ENCODE peak calls at places on chromosome 12, in five cellular contexts. M is mesenchymal stem cell, R is H1, P is neuronal stem cell, W is H9. E is an unnamed sample.

GRCh38 chr12:85617307-85618091 is 218.7 kb downstream of the RASSF9 start:
- DNase-seq in P (no peak), R (no peak), W (no peak), M (no peak), E (no peak)

GRCh38 chr12:26275313-26276257 is 80.2 kb downstream of the SSPN start:
- DNase-seq in W (no peak), P (no peak), R (no peak), M (peak), E (no peak)

GRCh38 chr12:27899151-27899661 is 73.3 kb downstream of the PTHLH start:
- DNase-seq in P (no peak), R (no peak), W (no peak), M (peak), E (peak)

GRCh38 chr12:65305346-65305950 is 27.0 kb downstream of the MSRB3 start:
- DNase-seq in W (no peak), M (peak), P (no peak), R (no peak), E (no peak)

GRCh38 chr12:88471641-88472040 is 108.6 kb downstream of the KITLG start:
- DNase-seq in R (no peak), M (peak), P (peak), W (no peak), E (no peak)

GRCh38 chr12:98373019-98373554 is 142.3 kb upstream of the TMPO start:
- DNase-seq in R (no peak), P (peak), W (no peak), M (peak), E (peak)

GRCh38 chr12:22121224-22121623 is 75.2 kb downstream of the CMAS start:
- DNase-seq in M (no peak), P (no peak), W (peak), R (no peak), E (no peak)

GRCh38 chr12:93991882-93992415 is 156.4 kb upstream of the PLXNC1 start:
- DNase-seq in P (no peak), W (no peak), R (no peak), M (no peak), E (no peak)

GRCh38 chr12:32102234-32102633 is 4.4 kb upstream of the BICD1 start:
- DNase-seq in R (no peak), M (no peak), W (no peak), P (no peak), E (no peak)

GRCh38 chr12:26869908-26870459 is 37.0 kb upstream of the ITPR2 start:
- DNase-seq in P (no peak), W (peak), R (no peak), M (no peak), E (no peak)

GRCh38 chr12:10220398-10221077 is 7.9 kb downstream of the GABARAPL1 start:
- DNase-seq in W (no peak), P (no peak), R (no peak), M (no peak), E (peak)

GRCh38 chr12:120249875-120250795 is 15.4 kb downstream of the PXN start:
- DNase-seq in R (no peak), M (peak), P (no peak), W (peak), E (no peak)

GRCh38 chr12:85804663-85805062 is 31.5 kb downstream of the RASSF9 start:
- DNase-seq in M (no peak), P (no peak), W (no peak), R (no peak), E (no peak)

GRCh38 chr12:118981285-118982201 is at the start of gene SRRM4:
- DNase-seq in R (peak), P (peak), W (peak), M (no peak), E (no peak)

GRCh38 chr12:124201248-124201647 is 93.6 kb upstream of the RFLNA start:
- DNase-seq in W (no peak), R (no peak), M (no peak), P (no peak), E (no peak)

GRCh38 chr12:57766464-57767311 is at the start of gene CYP27B1:
- DNase-seq in M (no peak), R (peak), W (peak), P (no peak), E (peak)

GRCh38 chr12:99618657-99619056 is 28.9 kb upstream of the GARIN6 start:
- DNase-seq in W (no peak), R (no peak), P (no peak), M (no peak), E (peak)

GRCh38 chr12:116528498-116528897 is 30.7 kb upstream of the MAP1LC3B2 start:
- DNase-seq in P (no peak), R (no peak), W (no peak), M (peak), E (no peak)

GRCh38 chr12:96211989-96212388 is 17.8 kb downstream of the ELK3 start:
- DNase-seq in W (no peak), M (no peak), P (no peak), R (no peak), E (no peak)

GRCh38 chr12:27808831-27809230 is 28.8 kb upstream of the MANSC4 start:
- DNase-seq in W (no peak), R (no peak), P (no peak), M (peak), E (no peak)

GRCh38 chr12:17918013-17918412 is 172.0 kb downstream of the RERGL start:
- DNase-seq in P (no peak), W (no peak), R (no peak), M (no peak), E (no peak)

GRCh38 chr12:57454566-57455373 is at the start of gene INHBE:
- DNase-seq in M (peak), R (peak), P (peak), W (peak), E (no peak)

GRCh38 chr12:21248679-21249078 is 86.0 kb downstream of the SLCO1A2 start:
- DNase-seq in M (peak), R (no peak), W (no peak), P (no peak), E (no peak)

GRCh38 chr12:12880537-12880936 is 10.8 kb upstream of the GPRC5A start:
- DNase-seq in W (no peak), R (no peak), P (no peak), M (no peak), E (no peak)

GRCh38 chr12:129716825-129717224 is 187.0 kb downstream of the TMEM132D start:
- DNase-seq in M (no peak), R (no peak), W (no peak), P (no peak), E (no peak)

GRCh38 chr12:76790564-76791552 is 26.9 kb downstream of the ZDHHC17 start:
- DNase-seq in R (no peak), P (no peak), M (peak), W (no peak), E (no peak)

GRCh38 chr12:89051065-89051677 is 301.1 kb downstream of the DUSP6 start:
- DNase-seq in M (peak), R (no peak), P (peak), W (no peak), E (peak)

GRCh38 chr12:20822925-20823324 is 12.4 kb downstream of the SLCO1B3 start:
- DNase-seq in W (no peak), M (no peak), R (no peak), P (no peak), E (no peak)

GRCh38 chr12:10889226-10889625 is 5.2 kb upstream of the PRH1 start:
- DNase-seq in P (no peak), W (no peak), R (no peak), M (no peak), E (no peak)

GRCh38 chr12:44247588-44247987 is 411.7 kb downstream of the TMEM117 start:
- DNase-seq in W (peak), R (peak), P (no peak), M (no peak), E (no peak)

GRCh38 chr12:27177716-27178115 is 66.4 kb upstream of the STK38L start:
- DNase-seq in W (no peak), P (no peak), R (no peak), M (peak), E (peak)

GRCh38 chr12:121580959-121581680 is at the start of gene KDM2B:
- DNase-seq in M (peak), P (peak), R (no peak), W (peak), E (peak)

GRCh38 chr12:91040356-91040755 is 17.5 kb downstream of the KERA start:
- DNase-seq in M (peak), P (no peak), W (no peak), R (no peak), E (no peak)

DNA sequence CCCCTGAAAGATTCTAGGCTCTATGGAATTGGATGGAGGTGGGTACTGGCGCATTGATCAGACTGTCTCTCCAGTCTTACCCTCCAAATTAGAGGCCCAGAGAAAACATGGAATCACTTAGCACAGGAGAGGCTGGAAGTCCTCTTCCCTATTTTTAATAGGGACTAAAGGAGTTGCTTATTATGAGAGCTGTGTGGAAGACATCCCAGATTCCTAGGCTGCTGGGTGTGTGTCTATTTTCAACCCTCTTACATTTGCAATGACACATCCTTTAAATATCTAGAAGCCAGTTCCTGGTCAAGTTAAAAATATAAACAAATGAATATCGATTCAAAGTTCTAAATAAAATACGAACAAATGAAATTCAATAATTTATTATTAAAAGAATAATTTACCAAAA is 58.3 kb upstream of the ARID2 start:
- DNase-seq in W (no peak), R (no peak), M (peak), P (no peak), E (no peak)
- H3K14ac ChIP-seq in W (no peak), R (no peak), M (no peak), P (no peak), E (no peak)

GRCh38 chr12:45468751-45469615 is 253.1 kb downstream of the ANO6 start:
- DNase-seq in R (no peak), W (peak), P (no peak), M (no peak), E (no peak)

GRCh38 chr12:45469902-45470301 is 254.0 kb downstream of the ANO6 start:
- DNase-seq in W (no peak), R (no peak), P (no peak), M (no peak), E (no peak)

GRCh38 chr12:45477526-45477925 is 252.0 kb upstream of the ARID2 start:
- DNase-seq in M (no peak), R (no peak), P (no peak), W (no peak), E (no peak)

GRCh38 chr12:45475594-45475993 is 253.9 kb upstream of the ARID2 start:
- DNase-seq in R (no peak), P (no peak), W (no peak), M (no peak), E (no peak)

DNA sequence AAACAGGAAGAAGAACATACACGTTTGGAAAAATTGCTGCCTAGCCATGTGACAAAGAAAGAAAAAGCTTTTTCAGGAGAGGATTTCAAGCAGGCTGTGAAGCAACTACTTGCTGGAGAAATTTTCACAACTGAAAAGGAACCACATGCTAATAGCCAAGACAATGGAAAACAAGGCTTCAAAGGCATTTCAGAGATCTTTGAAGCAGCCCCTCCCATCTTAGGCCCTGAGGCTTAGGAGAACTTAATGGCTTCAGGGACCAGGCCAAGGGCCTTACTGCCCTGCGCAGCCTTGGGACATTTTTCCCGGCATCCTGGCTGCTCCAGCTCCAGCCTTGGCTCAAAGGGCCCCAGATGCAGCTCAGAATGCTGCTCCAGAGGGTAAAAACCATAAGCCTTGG is 255.9 kb upstream of the ARID2 start:
- DNase-seq in P (no peak), M (no peak), W (no peak), R (no peak), E (peak)
- H2BK12ac ChIP-seq in P (no peak), M (no peak), W (no peak), R (no peak), E (no peak)

GRCh38 chr12:108340037-108340436 is 926 bp upstream of the CMKLR1 start:
- DNase-seq in W (no peak), M (no peak), R (no peak), P (no peak), E (no peak)

GRCh38 chr12:108341854-108342847 is 3.0 kb upstream of the CMKLR1 start:
- DNase-seq in R (no peak), W (no peak), M (no peak), P (no peak), E (no peak)

GRCh38 chr12:108341356-108341755 is 2.2 kb upstream of the CMKLR1 start:
- DNase-seq in P (no peak), M (no peak), R (no peak), W (no peak), E (no peak)

GRCh38 chr12:108337235-108338223 is 1.6 kb downstream of the CMKLR1 start:
- DNase-seq in P (no peak), M (no peak), R (no peak), W (peak), E (peak)

GRCh38 chr12:108338915-108339657 is at the start of gene CMKLR1:
- DNase-seq in P (no peak), W (peak), R (no peak), M (no peak), E (no peak)
- H2BK5ac ChIP-seq in P (no peak), W (no peak), R (peak), M (no peak), E (no peak)

GRCh38 chr12:54227376-54227775 is 38.6 kb upstream of the SMUG1 start:
- DNase-seq in W (no peak), P (no peak), R (no peak), M (no peak), E (no peak)

GRCh38 chr12:54228471-54228870 is 39.7 kb upstream of the SMUG1 start:
- DNase-seq in W (no peak), M (no peak), P (no peak), R (no peak), E (no peak)

GRCh38 chr12:54230555-54230954 is 41.8 kb upstream of the SMUG1 start:
- DNase-seq in M (no peak), W (no peak), P (no peak), R (no peak), E (no peak)

GRCh38 chr12:54231236-54231635 is 42.5 kb upstream of the SMUG1 start:
- DNase-seq in P (no peak), R (no peak), W (no peak), M (no peak), E (no peak)

GRCh38 chr12:54229624-54230212 is 40.9 kb upstream of the SMUG1 start:
- DNase-seq in W (no peak), M (peak), R (no peak), P (no peak), E (no peak)
- H3K14ac ChIP-seq in W (no peak), M (no peak), R (no peak), P (no peak), E (no peak)

GRCh38 chr12:53068811-53069585 is 10.2 kb downstream of the SPRYD3 start:
- DNase-seq in R (no peak), W (peak), M (no peak), P (no peak), E (no peak)
- H2BK12ac ChIP-seq in R (no peak), W (no peak), M (no peak), P (no peak), E (no peak)

GRCh38 chr12:6294156-6294532 is 16.3 kb upstream of the PLEKHG6 start:
- DNase-seq in P (no peak), W (no peak), R (no peak), M (peak), E (no peak)
- H2BK5ac ChIP-seq in P (no peak), W (no peak), R (no peak), M (no peak), E (no peak)

DNA sequence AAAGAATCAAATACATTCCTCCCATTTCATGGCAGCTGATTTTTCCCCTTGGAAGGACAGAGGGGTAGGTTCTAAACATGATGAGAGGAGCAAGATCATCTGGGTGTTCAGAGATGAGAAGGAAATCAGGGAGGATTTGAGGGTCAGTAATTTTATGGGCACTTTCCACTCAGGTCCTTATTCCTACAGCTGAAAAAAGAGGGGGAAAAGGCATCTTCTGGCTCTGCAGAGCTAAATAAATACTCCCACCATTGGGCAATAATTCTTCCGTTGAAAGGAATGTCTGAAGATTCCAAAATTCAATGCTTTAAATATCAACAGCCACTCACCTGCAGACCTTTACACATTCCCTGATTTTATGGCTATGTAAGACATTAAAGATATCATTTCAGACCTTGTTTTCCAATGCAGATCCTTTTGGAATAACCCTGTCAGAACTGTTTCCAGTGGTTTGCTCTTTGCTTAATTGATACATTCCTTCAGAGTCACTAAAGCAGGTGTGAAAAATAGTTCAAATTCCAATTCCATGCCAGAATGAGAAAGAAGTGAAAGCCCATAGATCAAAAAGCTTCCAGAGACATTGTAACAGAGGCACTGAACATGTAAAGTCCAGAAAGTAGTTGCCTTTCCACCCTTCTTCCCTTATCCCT is 233.3 kb upstream of the KRR1 start:
- DNase-seq in R (no peak), P (no peak), W (no peak), M (no peak), E (no peak)
- H3K14ac ChIP-seq in R (no peak), P (no peak), W (no peak), M (no peak), E (no peak)

GRCh38 chr12:53935562-53936341 is 2.9 kb upstream of the HOXC13 start:
- DNase-seq in R (no peak), W (no peak), P (no peak), M (no peak), E (no peak)
- H2BK12ac ChIP-seq in R (no peak), W (no peak), P (no peak), M (no peak), E (no peak)

DNA sequence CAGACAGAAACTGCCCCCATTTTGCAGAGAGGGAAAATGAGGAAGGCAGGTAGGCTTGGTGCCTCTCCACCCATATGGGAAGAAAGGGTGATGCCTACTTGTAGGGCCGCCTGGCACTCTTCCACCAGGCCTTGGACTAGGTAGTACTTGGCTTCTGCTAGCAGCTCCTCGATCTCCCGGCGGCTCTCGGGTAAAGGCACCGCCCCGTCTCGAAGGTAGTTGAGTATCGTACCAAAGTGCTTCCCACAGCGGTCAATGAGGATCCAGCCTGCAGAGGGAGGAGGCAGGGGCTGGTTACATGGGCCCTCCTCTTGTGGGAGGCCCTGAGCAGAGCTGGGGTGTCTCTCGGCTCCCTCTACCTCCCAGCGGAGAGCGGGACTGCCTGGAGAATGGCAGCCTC is 16.6 kb downstream of the KCTD10 start:
- DNase-seq in M (no peak), R (no peak), P (no peak), W (no peak), E (no peak)
- H2BK5ac ChIP-seq in M (no peak), R (peak), P (no peak), W (no peak), E (peak)

GRCh38 chr12:51860986-51861385 is 12.5 kb upstream of the FIGNL2 start:
- DNase-seq in M (no peak), R (no peak), W (no peak), P (no peak), E (no peak)

GRCh38 chr12:51863363-51863920 is 14.9 kb upstream of the FIGNL2 start:
- DNase-seq in R (no peak), P (peak), W (peak), M (no peak), E (no peak)

GRCh38 chr12:51864701-51865469 is 16.4 kb upstream of the FIGNL2 start:
- DNase-seq in M (no peak), R (no peak), P (no peak), W (peak), E (no peak)

GRCh38 chr12:51863921-51864700 is 15.6 kb upstream of the FIGNL2 start:
- DNase-seq in P (peak), R (no peak), M (peak), W (peak), E (no peak)

GRCh38 chr12:51862947-51863346 is 14.4 kb upstream of the FIGNL2 start:
- DNase-seq in W (peak), M (no peak), R (no peak), P (no peak), E (no peak)
- H3K14ac ChIP-seq in W (peak), M (no peak), R (no peak), P (no peak), E (no peak)

E was measured in trophoblast cell.